ENCODE peak calls at places on chromosomes 3 and 15, in eight cellular contexts. G is cardiac muscle cell, P is B cell, V is Kasumi-1, Y is NCI-H2081, M is left cardiac atrium, U is astrocyte of the spinal cord, S is AG09319. X is an unnamed sample.

GRCh38 chr15:36791849-36792618 is 212.6 kb downstream of the CDIN1 start:
- DNase-seq in S (no peak), Y (no peak), G (peak; percentile 77), M (no peak), V (no peak), P (no peak), U (peak; percentile 60), X (no peak)

GRCh38 chr3:123546133-123546755 is 38.6 kb downstream of the HACD2 start:
- DNase-seq in V (no peak), S (no peak), G (no peak), Y (no peak), U (peak; percentile 72), M (no peak), P (no peak), X (no peak)

GRCh38 chr3:189631409-189631808 is 220 bp downstream of the TP63 start:
- DNase-seq in U (no peak), P (no peak), G (no peak), S (no peak), Y (no peak), V (no peak), M (no peak), X (no peak)

GRCh38 chr3:161250116-161250515 is 29.0 kb downstream of the NMD3 start:
- DNase-seq in Y (no peak), U (no peak), M (no peak), P (no peak), V (no peak), S (no peak), G (no peak), X (no peak)

GRCh38 chr15:101675796-101676582 is 23.8 kb upstream of the TM2D3 start:
- DNase-seq in Y (no peak), U (peak; percentile 92), S (no peak), M (no peak), P (no peak), G (no peak), V (no peak), X (no peak)

GRCh38 chr3:24704496-24704895 is 209.8 kb upstream of the THRB start:
- DNase-seq in M (no peak), Y (no peak), V (no peak), U (peak; percentile 65), P (no peak), S (no peak), G (no peak), X (no peak)

GRCh38 chr15:33313491-33313890 is 2.7 kb downstream of the RYR3 start:
- DNase-seq in S (no peak), U (no peak), M (no peak), P (no peak), Y (no peak), G (no peak), V (no peak), X (no peak)

GRCh38 chr15:64731012-64731806 is 44.2 kb downstream of the RBPMS2 start:
- DNase-seq in Y (peak; percentile 84), S (peak; percentile 29), M (peak; percentile 88), G (peak; percentile 88), V (peak; percentile 77), U (peak; percentile 67), P (peak; percentile 73), X (peak; percentile 91)

GRCh38 chr3:58414538-58415197 is 19.0 kb downstream of the PDHB start:
- DNase-seq in V (peak; percentile 84), G (peak; percentile 57), M (peak; percentile 66), P (peak; percentile 43), U (peak; percentile 67), Y (peak; percentile 3), S (no peak), X (no peak)

GRCh38 chr3:158748237-158748828 is 16.1 kb upstream of the RARRES1 start:
- DNase-seq in U (no peak), Y (no peak), S (no peak), M (peak; percentile 56), P (no peak), V (peak; percentile 72), G (no peak), X (peak; percentile 77)

GRCh38 chr3:126127452-126127851 is 43.5 kb upstream of the SLC41A3 start:
- DNase-seq in G (no peak), P (no peak), M (peak; percentile 11), Y (no peak), V (no peak), U (no peak), S (no peak), X (peak; percentile 44)

GRCh38 chr15:91456921-91457320 is 356.9 kb downstream of the SV2B start:
- DNase-seq in Y (no peak), P (no peak), M (no peak), V (no peak), S (no peak), U (peak; percentile 48), G (no peak), X (no peak)

GRCh38 chr3:69338891-69339290 is 47.0 kb downstream of the FRMD4B start:
- DNase-seq in P (no peak), Y (no peak), M (no peak), S (no peak), V (no peak), U (no peak), G (no peak), X (no peak)

GRCh38 chr15:70436428-70436827 is 326.9 kb downstream of the UACA start:
- DNase-seq in S (no peak), M (no peak), G (no peak), V (no peak), U (no peak), Y (no peak), P (no peak), X (no peak)

GRCh38 chr15:98866503-98866902 is 141.1 kb downstream of the PGPEP1L start:
- DNase-seq in U (peak; percentile 79), M (peak; percentile 46), V (no peak), G (no peak), S (no peak), Y (no peak), P (no peak), X (no peak)

GRCh38 chr15:91898843-91899242 is 45.3 kb downstream of the SLCO3A1 start:
- DNase-seq in V (no peak), G (no peak), U (no peak), M (no peak), S (no peak), Y (no peak), P (no peak), X (no peak)

GRCh38 chr15:78111788-78112187 is 19.4 kb downstream of the SH2D7 start:
- DNase-seq in M (no peak), S (no peak), V (no peak), P (no peak), Y (no peak), G (no peak), U (no peak), X (no peak)

GRCh38 chr3:39128951-39129350 is 21.5 kb downstream of the TTC21A start:
- DNase-seq in M (peak; percentile 2), G (no peak), V (no peak), Y (no peak), P (no peak), U (no peak), S (no peak), X (peak; percentile 38)

GRCh38 chr3:65493371-65493882 is 545.3 kb downstream of the MAGI1 start:
- DNase-seq in P (no peak), U (no peak), S (no peak), Y (no peak), V (no peak), M (no peak), G (no peak), X (no peak)

GRCh38 chr3:71581981-71582611 is 1.4 kb downstream of the FOXP1 start:
- DNase-seq in P (peak; percentile 71), V (peak; percentile 91), Y (no peak), U (peak; percentile 78), M (peak; percentile 65), S (no peak), G (peak; percentile 86), X (peak; percentile 86)

X was measured in kidney.